ENCODE peak calls at places on chromosomes 7 and 10, in ten cellular contexts. N is A549, H is suprapubic skin, V is sigmoid colon, A is stomach, L is H1, P is SK-N-SH, X is tibial nerve, D is transverse colon, W is upper lobe of left lung. J is an unnamed sample.

GRCh38 chr7:17022915-17023314 is 141.1 kb upstream of the AGR3 start:
- DNase-seq in W (no peak), H (no peak), V (no peak), P (no peak), X (no peak), N (no peak), L (no peak), D (no peak), A (no peak), J (no peak)

GRCh38 chr7:24714676-24715010 is 42.6 kb downstream of the GSDME start:
- DNase-seq in L (no peak), H (no peak), W (no peak), V (no peak), A (no peak), X (no peak), N (no peak), P (no peak), D (no peak), J (no peak)

GRCh38 chr10:50395279-50395678 is 144.0 kb upstream of the ASAH2 start:
- DNase-seq in P (no peak), L (no peak), N (no peak), D (no peak), X (no peak), V (no peak), H (peak), W (peak), A (no peak), J (no peak)

GRCh38 chr10:124072541-124072940 is 20.9 kb downstream of the CHST15 start:
- DNase-seq in L (no peak), W (no peak), X (no peak), N (no peak), V (no peak), H (no peak), A (no peak), D (no peak), P (no peak), J (no peak)

GRCh38 chr10:60140681-60141632 is 234.6 kb upstream of the CCDC6 start:
- DNase-seq in P (no peak), X (no peak), N (no peak), W (no peak), D (peak), L (no peak), A (no peak), V (peak), H (no peak), J (peak)

GRCh38 chr7:83415840-83416239 is 233.1 kb downstream of the SEMA3E start:
- DNase-seq in L (no peak), N (no peak), H (no peak), D (no peak), X (no peak), W (no peak), V (no peak), A (no peak), P (no peak), J (no peak)

GRCh38 chr7:2735744-2736143 is 47.7 kb downstream of the AMZ1 start:
- DNase-seq in H (peak), A (peak), X (no peak), P (no peak), W (no peak), N (no peak), V (peak), D (no peak), L (no peak), J (peak)

GRCh38 chr10:29807407-29807806 is 172.6 kb upstream of the SVIL start:
- DNase-seq in P (no peak), H (no peak), V (no peak), N (peak), L (no peak), A (no peak), W (no peak), D (no peak), X (no peak), J (no peak)

GRCh38 chr7:82443044-82443800 is at the start of gene CACNA2D1:
- DNase-seq in V (peak), D (peak), L (no peak), P (peak), N (peak), W (no peak), H (peak), X (no peak), A (peak), J (peak)

GRCh38 chr7:139457153-139457946 is 26.1 kb downstream of the KLRG2 start:
- DNase-seq in A (no peak), X (no peak), L (no peak), D (no peak), W (no peak), V (no peak), N (no peak), H (no peak), P (no peak), J (no peak)

GRCh38 chr10:132945125-132945893 is 2.9 kb upstream of the CFAP46 start:
- DNase-seq in P (no peak), N (no peak), D (no peak), A (no peak), X (no peak), H (no peak), V (peak), W (peak), L (no peak), J (no peak)

GRCh38 chr7:20220824-20221547 is 3.8 kb upstream of the MACC1 start:
- DNase-seq in W (no peak), P (no peak), H (no peak), N (no peak), D (peak), A (no peak), X (no peak), L (no peak), V (no peak), J (no peak)

GRCh38 chr7:136009488-136010079 is 32.4 kb upstream of the MTPN start:
- DNase-seq in P (peak), V (no peak), X (no peak), W (no peak), H (no peak), A (no peak), N (peak), D (no peak), L (no peak), J (no peak)

GRCh38 chr7:158353606-158354570 is 233.7 kb downstream of the PTPRN2 start:
- DNase-seq in P (peak), V (peak), L (no peak), H (peak), D (peak), X (no peak), N (no peak), W (peak), A (no peak), J (no peak)

GRCh38 chr7:23691320-23691719 is 11.3 kb downstream of the FAM221A start:
- DNase-seq in L (no peak), P (no peak), D (no peak), V (no peak), N (no peak), X (no peak), A (no peak), H (no peak), W (no peak), J (no peak)

GRCh38 chr10:88194041-88194887 is 330.8 kb downstream of the PTEN start:
- DNase-seq in P (no peak), N (no peak), D (no peak), A (no peak), V (no peak), H (no peak), W (no peak), X (no peak), L (no peak), J (no peak)

GRCh38 chr7:155653773-155654172 is 9.3 kb downstream of the RBM33 start:
- DNase-seq in W (peak), A (no peak), P (no peak), D (no peak), N (no peak), X (no peak), L (no peak), H (no peak), V (no peak), J (no peak)

GRCh38 chr10:18738835-18739234 is 79.6 kb downstream of the ARL5B start:
- DNase-seq in P (no peak), W (no peak), D (no peak), V (no peak), X (no peak), A (no peak), N (no peak), L (no peak), H (no peak), J (no peak)

GRCh38 chr7:139777304-139777890 is 401 bp downstream of the HIPK2 start:
- DNase-seq in L (no peak), X (no peak), H (no peak), P (peak), N (peak), A (peak), W (peak), D (peak), V (peak), J (peak)

GRCh38 chr10:70669732-70670317 is 2.5 kb upstream of the ADAMTS14 start:
- DNase-seq in A (no peak), W (no peak), L (no peak), X (no peak), V (no peak), D (no peak), P (no peak), N (no peak), H (no peak), J (no peak)

GRCh38 chr10:28236641-28237040 is 66.2 kb downstream of the MPP7 start:
- DNase-seq in L (no peak), N (no peak), X (no peak), A (no peak), V (no peak), H (no peak), D (no peak), W (no peak), P (no peak), J (no peak)

GRCh38 chr7:131745645-131746248 is 189.3 kb upstream of the PODXL start:
- DNase-seq in P (no peak), L (no peak), N (no peak), X (no peak), A (no peak), H (no peak), V (no peak), W (no peak), D (no peak), J (no peak)

GRCh38 chr10:79112898-79113431 is 44.2 kb downstream of the ZMIZ1 start:
- DNase-seq in P (peak), N (peak), H (peak), D (no peak), X (no peak), L (no peak), W (peak), A (no peak), V (peak), J (peak)

GRCh38 chr10:127151981-127152699 is 44.3 kb downstream of the INSYN2A start:
- DNase-seq in V (no peak), W (peak), L (no peak), N (no peak), D (no peak), A (no peak), P (no peak), H (no peak), X (no peak), J (no peak)

DNA sequence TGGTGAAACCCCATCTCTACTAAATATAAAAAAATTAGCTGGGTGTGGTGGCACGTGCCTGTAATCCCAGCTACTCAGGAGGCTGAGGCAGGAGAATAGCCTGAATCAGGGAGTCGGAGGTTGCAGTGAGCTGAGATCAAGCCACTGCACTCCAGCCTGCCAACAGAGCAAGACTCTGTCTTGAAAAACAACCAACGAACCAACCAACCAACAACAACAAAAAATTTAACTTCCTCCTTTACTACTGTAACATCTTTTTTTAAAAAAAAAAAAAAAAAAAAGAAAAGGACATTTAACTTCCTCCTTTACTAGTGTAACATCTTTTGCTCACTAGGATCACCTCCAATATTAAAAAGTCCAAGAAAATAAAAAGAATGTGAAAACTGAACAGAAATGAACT is 92.3 kb upstream of the TMEM168 start:
- DNase-seq in A (no peak), X (no peak), L (no peak), H (no peak), P (no peak), W (no peak), V (no peak), N (no peak), D (no peak), J (no peak)
- TF ChIP-seq EP300 in A (no peak), X (no peak), L (no peak), H (no peak), P (no peak), W (no peak), V (no peak), N (no peak), D (no peak), J (no peak)

GRCh38 chr7:151688236-151688780 is 168.6 kb upstream of the RHEB start:
- DNase-seq in D (no peak), H (no peak), L (no peak), V (peak), P (no peak), X (no peak), N (no peak), W (no peak), A (no peak), J (no peak)
- TF ChIP-seq EP300 in D (no peak), H (no peak), L (no peak), V (no peak), P (no peak), X (no peak), N (no peak), W (no peak), A (no peak), J (no peak)

GRCh38 chr10:100562806-100563293 is 27.1 kb downstream of the HIF1AN start:
- DNase-seq in A (no peak), V (no peak), X (no peak), N (peak), P (peak), L (peak), D (no peak), H (no peak), W (no peak), J (peak)

GRCh38 chr10:100561005-100561404 is 25.3 kb downstream of the HIF1AN start:
- DNase-seq in X (no peak), A (no peak), L (no peak), W (no peak), N (no peak), H (no peak), D (no peak), P (no peak), V (no peak), J (no peak)

GRCh38 chr10:100560248-100560647 is 24.5 kb downstream of the HIF1AN start:
- DNase-seq in N (no peak), W (no peak), D (no peak), V (no peak), H (no peak), L (no peak), X (no peak), P (no peak), A (no peak), J (no peak)

GRCh38 chr10:100565206-100565985 is 29.7 kb downstream of the HIF1AN start:
- DNase-seq in L (no peak), D (no peak), X (no peak), A (no peak), H (no peak), N (no peak), P (no peak), V (no peak), W (no peak), J (no peak)

DNA sequence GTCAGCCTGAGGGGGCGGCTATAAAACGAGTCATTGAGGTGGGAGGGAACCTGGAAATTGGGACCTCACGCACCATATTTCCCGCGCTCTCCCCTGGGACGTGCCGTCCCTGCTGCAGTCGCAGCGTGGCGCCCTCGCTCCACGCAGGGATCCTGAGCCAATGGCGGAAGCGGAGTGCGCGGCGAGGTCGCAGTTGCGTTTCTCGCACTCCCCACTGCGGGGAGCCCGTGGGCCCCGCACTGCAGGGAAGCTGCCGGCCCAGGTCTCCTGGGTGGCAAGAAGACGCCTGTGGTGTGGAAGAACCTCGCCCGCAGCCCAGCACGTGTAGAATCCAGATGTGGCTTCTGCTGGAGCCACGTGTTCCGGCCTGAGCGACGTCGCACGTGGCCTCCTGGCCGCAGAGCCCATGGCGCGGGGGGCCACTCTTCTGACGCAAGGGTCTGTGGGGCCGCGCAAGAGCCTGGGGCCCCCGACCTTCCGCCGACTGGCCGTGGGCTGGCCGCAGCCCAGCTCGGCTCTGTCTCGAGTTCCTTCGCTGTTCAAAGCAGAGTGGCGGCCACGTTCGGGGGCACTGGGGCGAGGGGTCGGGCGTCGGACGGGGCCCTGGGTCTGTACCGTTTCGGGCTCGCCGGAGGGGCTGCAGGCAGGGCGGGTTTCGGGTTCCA is 26.4 kb downstream of the HIF1AN start:
- DNase-seq in V (peak), H (no peak), N (peak), D (peak), W (peak), X (no peak), P (peak), L (peak), A (peak), J (peak)
- TF ChIP-seq EP300 in V (no peak), H (no peak), N (no peak), D (no peak), W (no peak), X (no peak), P (no peak), L (no peak), A (no peak), J (no peak)

GRCh38 chr7:108244110-108244509 is 113.9 kb upstream of the LAMB4 start:
- DNase-seq in W (no peak), P (no peak), A (no peak), X (no peak), D (no peak), H (no peak), V (no peak), L (no peak), N (no peak), J (no peak)
- TF ChIP-seq EP300 in W (no peak), P (no peak), A (no peak), X (no peak), D (no peak), H (no peak), V (no peak), L (no peak), N (no peak), J (no peak)

DNA sequence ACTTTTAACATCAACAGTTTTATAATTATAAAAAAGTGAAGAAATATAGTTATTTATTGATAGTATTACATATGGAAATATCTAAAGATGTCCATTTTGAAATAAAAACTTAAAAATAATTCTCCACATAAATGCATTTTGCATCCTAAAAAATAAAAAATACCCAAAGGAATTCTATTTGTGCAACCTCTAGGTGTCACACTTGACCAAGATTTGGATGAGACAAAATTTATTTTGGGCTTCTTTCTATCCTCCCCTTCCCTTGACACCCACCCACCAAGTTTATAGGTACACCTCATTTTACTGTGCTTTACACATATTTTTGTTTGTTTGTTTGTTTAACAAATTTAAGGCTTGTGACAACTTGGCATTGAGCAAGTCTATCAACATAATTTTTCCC is 3.3 kb upstream of the THSD7A start:
- DNase-seq in N (no peak), X (no peak), D (no peak), W (no peak), H (no peak), A (no peak), P (peak), L (no peak), V (no peak), J (no peak)
- TF ChIP-seq EP300 in N (no peak), X (no peak), D (no peak), W (no peak), H (no peak), A (no peak), P (no peak), L (no peak), V (no peak), J (no peak)

DNA sequence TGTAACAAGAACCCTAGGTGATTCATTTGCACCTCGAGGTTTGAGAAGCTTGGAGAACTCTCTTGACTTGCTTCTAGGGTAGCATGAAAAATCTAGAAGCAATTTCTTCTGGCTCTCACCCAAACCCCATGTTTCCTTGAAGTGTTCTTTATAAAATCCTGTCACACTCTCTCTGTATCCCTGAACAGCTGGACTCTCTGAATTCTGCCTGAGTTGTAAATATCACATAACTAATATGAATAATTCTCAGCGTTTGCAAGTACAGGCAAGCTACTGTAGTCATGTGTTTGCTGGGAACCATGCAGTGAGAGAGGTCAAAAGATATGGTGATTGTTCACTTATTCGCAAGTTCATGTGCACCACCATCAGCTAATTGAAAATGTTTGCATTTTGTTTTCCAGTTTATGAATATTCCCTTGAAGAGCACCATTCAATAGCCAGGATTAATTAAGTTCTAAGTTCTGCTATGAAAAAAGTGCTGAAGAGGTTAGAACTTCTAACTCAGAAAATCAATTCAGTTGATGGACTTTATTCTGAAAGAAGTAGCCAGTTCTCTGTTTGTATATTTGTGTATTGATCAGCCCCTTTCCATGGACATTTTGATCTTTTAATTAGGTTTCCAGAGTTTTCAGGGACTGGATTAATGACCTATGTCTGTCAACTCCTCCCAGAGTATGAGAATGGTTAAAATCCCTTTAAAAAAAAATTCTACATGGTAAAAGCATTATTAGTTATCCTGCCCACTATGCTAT is 243.0 kb downstream of the PLXDC2 start:
- DNase-seq in N (no peak), W (no peak), D (no peak), A (no peak), H (no peak), L (no peak), V (no peak), X (no peak), P (no peak), J (no peak)
- TF ChIP-seq EP300 in N (no peak), W (no peak), D (no peak), A (no peak), H (no peak), L (no peak), V (no peak), X (no peak), P (no peak), J (no peak)